ENCODE peak calls at places on chromosomes 13 and 19, in seven cellular contexts. Z, Q, L, G, T, X and C are unnamed samples.

GRCh38 chr19:48069435-48069834 is 25.6 kb upstream of the CABP5 start:
- DNase-seq in T (no peak), G (no peak), X (no peak), Q (no peak), L (no peak), Z (no peak), C (no peak)

GRCh38 chr13:49649244-49649962 is 21.1 kb downstream of the ARL11 start:
- DNase-seq in Q (no peak), T (no peak), Z (no peak), G (peak; percentile 36), L (no peak), X (no peak), C (no peak)

GRCh38 chr13:75285310-75285709 is 196.7 kb downstream of the TBC1D4 start:
- DNase-seq in X (no peak), L (no peak), Z (no peak), G (no peak), Q (no peak), T (no peak), C (no peak)

GRCh38 chr13:113981201-113981605 is 7.3 kb upstream of the C13orf46 start:
- DNase-seq in G (peak; percentile 34), Q (no peak), T (no peak), X (peak; percentile 92), L (no peak), Z (no peak), C (peak; percentile 14)

GRCh38 chr13:109773276-109773675 is 13.1 kb downstream of the IRS2 start:
- DNase-seq in L (no peak), G (no peak), T (no peak), Q (no peak), X (no peak), Z (no peak), C (no peak)

GRCh38 chr19:33306853-33307792 is 4.8 kb upstream of the CEBPA start:
- DNase-seq in T (no peak), Z (no peak), G (no peak), Q (no peak), L (no peak), X (no peak), C (no peak)

GRCh38 chr13:93446256-93446655 is 219.6 kb downstream of the GPC6 start:
- DNase-seq in Q (no peak), X (no peak), L (no peak), Z (no peak), G (no peak), T (no peak), C (no peak)

GRCh38 chr13:23918208-23918607 is 20.9 kb upstream of the C1QTNF9B start:
- DNase-seq in T (no peak), Z (no peak), X (no peak), G (peak; percentile 76), L (no peak), Q (no peak), C (no peak)

GRCh38 chr19:33381101-33381500 is 7.6 kb downstream of the CEBPG start:
- DNase-seq in Q (no peak), Z (no peak), L (no peak), G (no peak), X (no peak), T (no peak), C (no peak)

GRCh38 chr13:37026778-37027177 is 26.2 kb downstream of the EXOSC8 start:
- DNase-seq in G (no peak), X (no peak), Q (no peak), T (no peak), L (no peak), Z (no peak), C (no peak)

GRCh38 chr19:40241809-40242384 is 15.4 kb upstream of the CCNP start:
- DNase-seq in T (peak; percentile 82), Z (no peak), L (no peak), Q (no peak), G (no peak), X (no peak), C (no peak)

GRCh38 chr19:29289020-29289419 is 76.1 kb upstream of the UQCRFS1 start:
- DNase-seq in X (no peak), Z (no peak), L (no peak), G (no peak), T (no peak), Q (no peak), C (no peak)

GRCh38 chr13:45368571-45368970 is 27.6 kb upstream of the TPT1 start:
- DNase-seq in X (no peak), T (no peak), Q (no peak), L (no peak), Z (no peak), G (peak; percentile 63), C (no peak)

GRCh38 chr13:113672002-113672651 is 5.1 kb downstream of the GRK1 start:
- DNase-seq in L (no peak), Q (no peak), Z (no peak), G (no peak), X (peak; percentile 0), T (no peak), C (no peak)

GRCh38 chr13:102897371-102898138 is 51.7 kb downstream of the ERCC5 start:
- DNase-seq in G (no peak), Q (no peak), Z (no peak), T (no peak), X (no peak), L (no peak), C (no peak)

GRCh38 chr13:33111414-33112110 is 95.3 kb downstream of the KL start:
- DNase-seq in T (no peak), Z (no peak), Q (no peak), L (no peak), X (peak; percentile 49), G (no peak), C (no peak)

GRCh38 chr19:38596057-38596981 is 21.4 kb downstream of the MAP4K1 start:
- DNase-seq in Z (no peak), X (peak; percentile 65), L (no peak), Q (no peak), T (no peak), G (no peak), C (no peak)